ENCODE peak calls at places on chromosome 5, in seven cellular contexts. A is GM20000; R is lower leg skin; L is Calu3; V is left ventricle myocardium inferior; P is WTC11; B is CD4-positive, alpha-beta T cell. F is an unnamed sample.

GRCh38 chr5:41094871-41095270 is 23.7 kb upstream of the MROH2B start:
- DNase-seq in A (no peak), R (no peak), L (no peak), V (no peak), P (no peak), B (no peak), F (no peak)

GRCh38 chr5:123719004-123719403 is 207.0 kb downstream of the CSNK1G3 start:
- DNase-seq in A (no peak), R (no peak), L (no peak), V (no peak), P (peak; percentile 14), B (no peak), F (no peak)

GRCh38 chr5:162484095-162484494 is 416.5 kb downstream of the GABRG2 start:
- DNase-seq in A (no peak), R (no peak), L (no peak), V (no peak), P (no peak), B (no peak), F (no peak)

GRCh38 chr5:81601912-81602311 is 149.0 kb downstream of the SSBP2 start:
- DNase-seq in A (no peak), R (no peak), L (no peak), V (no peak), P (no peak), B (no peak), F (no peak)

GRCh38 chr5:75335952-75336624 is 932 bp upstream of the HMGCR start:
- DNase-seq in A (peak; percentile 56), R (no peak), L (peak; percentile 70), V (no peak), P (no peak), B (no peak), F (peak; percentile 39)

GRCh38 chr5:15885156-15885555 is 294.4 kb downstream of the MARCHF11 start:
- DNase-seq in A (no peak), R (no peak), L (no peak), V (no peak), P (no peak), B (no peak), F (no peak)

GRCh38 chr5:157476699-157477408 is 16.8 kb downstream of the NIPAL4 start:
- DNase-seq in A (peak; percentile 74), R (no peak), L (peak; percentile 63), V (no peak), P (peak; percentile 30), B (no peak), F (peak; percentile 32)

GRCh38 chr5:7629559-7629958 is 221.4 kb downstream of the CFAP90 start:
- DNase-seq in A (no peak), R (no peak), L (no peak), V (no peak), P (no peak), B (no peak), F (no peak)

GRCh38 chr5:53943938-53944337 is 366.4 kb downstream of the ARL15 start:
- DNase-seq in A (no peak), R (no peak), L (no peak), V (no peak), P (no peak), B (no peak), F (no peak)

GRCh38 chr5:98929123-98929981 is 545 bp upstream of the CHD1 start:
- DNase-seq in A (peak; percentile 87), R (peak; percentile 100), L (peak; percentile 88), V (peak; percentile 94), P (peak; percentile 86), B (peak; percentile 97), F (peak; percentile 92)

GRCh38 chr5:42636946-42637345 is 119.7 kb upstream of the CCDC152 start:
- DNase-seq in A (no peak), R (no peak), L (no peak), V (no peak), P (no peak), B (no peak), F (no peak)

GRCh38 chr5:159913048-159913447 is 3.2 kb upstream of the ADRA1B start:
- DNase-seq in A (no peak), R (no peak), L (no peak), V (no peak), P (no peak), B (no peak), F (no peak)

GRCh38 chr5:50553560-50553984 is 112.5 kb upstream of the EMB start:
- DNase-seq in A (no peak), R (no peak), L (peak; percentile 31), V (no peak), P (no peak), B (no peak), F (peak; percentile 34)

GRCh38 chr5:131389096-131389868 is 125.4 kb downstream of the CDC42SE2 start:
- DNase-seq in A (no peak), R (no peak), L (no peak), V (no peak), P (no peak), B (no peak), F (no peak)

GRCh38 chr5:133930061-133930823 is 38.2 kb downstream of the C5orf15 start:
- DNase-seq in A (peak; percentile 62), R (no peak), L (no peak), V (no peak), P (no peak), B (peak; percentile 49), F (no peak)

GRCh38 chr5:100903036-100903887 is at the start of gene ST8SIA4:
- DNase-seq in A (peak; percentile 75), R (peak; percentile 95), L (no peak), V (peak; percentile 87), P (peak; percentile 85), B (peak; percentile 91), F (peak; percentile 96)

GRCh38 chr5:68015381-68015780 is 200.2 kb upstream of the PIK3R1 start:
- DNase-seq in A (no peak), R (no peak), L (no peak), V (no peak), P (no peak), B (no peak), F (no peak)

GRCh38 chr5:88770290-88771257 is 112.4 kb downstream of the MEF2C start:
- DNase-seq in A (no peak), R (no peak), L (no peak), V (no peak), P (no peak), B (no peak), F (no peak)

GRCh38 chr5:146283344-146283761 is 55.3 kb upstream of the POU4F3 start:
- DNase-seq in A (no peak), R (no peak), L (no peak), V (no peak), P (no peak), B (no peak), F (no peak)

GRCh38 chr5:175694371-175695160 is 36.7 kb downstream of the HRH2 start:
- DNase-seq in A (no peak), R (no peak), L (no peak), V (no peak), P (no peak), B (no peak), F (no peak)

GRCh38 chr5:101897914-101898313 is 398.2 kb downstream of the SLCO4C1 start:
- DNase-seq in A (no peak), R (no peak), L (no peak), V (no peak), P (no peak), B (no peak), F (no peak)

GRCh38 chr5:1515921-1516571 is 7.7 kb downstream of the LPCAT1 start:
- DNase-seq in A (peak; percentile 7), R (peak; percentile 50), L (peak; percentile 34), V (peak; percentile 10), P (peak; percentile 17), B (no peak), F (peak; percentile 4)

GRCh38 chr5:64682608-64683007 is 7.7 kb upstream of the SHISAL2B start:
- DNase-seq in A (no peak), R (no peak), L (no peak), V (no peak), P (peak; percentile 44), B (no peak), F (no peak)
- TF ChIP-seq CTCF in A (no peak), R (no peak), L (no peak), V (no peak), P (no peak), B (no peak), F (no peak)

GRCh38 chr5:129096382-129096991 is 1.9 kb downstream of the ISOC1 start:
- DNase-seq in A (no peak), R (no peak), L (no peak), V (no peak), P (no peak), B (no peak), F (no peak)
- TF ChIP-seq CTCF in A (no peak), R (no peak), L (no peak), V (no peak), P (no peak), B (no peak), F (peak; percentile 6)

DNA sequence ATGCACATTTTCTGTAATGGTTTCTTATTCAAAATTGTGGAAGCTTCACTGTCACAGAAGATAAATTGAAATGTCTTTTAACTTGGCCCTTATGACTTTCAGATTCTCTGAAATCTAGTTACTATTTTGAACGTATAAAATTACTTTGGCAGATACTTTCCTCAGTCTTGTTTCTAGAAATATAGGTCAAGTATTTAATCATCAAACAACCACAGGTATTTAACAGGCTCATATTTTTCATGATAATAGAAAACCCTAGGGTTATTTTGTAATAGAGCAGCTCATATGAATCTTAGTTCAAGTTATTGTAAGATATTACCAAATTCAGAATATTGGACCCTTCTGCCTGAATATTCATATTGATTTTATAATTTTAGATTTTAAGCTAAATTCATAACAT is 236.0 kb upstream of the CDH18 start:
- DNase-seq in A (no peak), R (no peak), L (no peak), V (no peak), P (no peak), B (no peak), F (no peak)
- TF ChIP-seq CTCF in A (no peak), R (no peak), L (no peak), V (no peak), P (no peak), B (no peak), F (no peak)

GRCh38 chr5:154940772-154941620 is at the start of gene MRPL22:
- DNase-seq in A (peak; percentile 95), R (peak; percentile 98), L (peak; percentile 95), V (peak; percentile 92), P (peak; percentile 92), B (peak; percentile 93), F (peak; percentile 94)
- TF ChIP-seq CTCF in A (no peak), R (no peak), L (no peak), V (peak; percentile 35), P (no peak), B (no peak), F (no peak)

GRCh38 chr5:9361835-9362234 is 184.0 kb downstream of the SEMA5A start:
- DNase-seq in A (peak; percentile 75), R (no peak), L (no peak), V (peak; percentile 24), P (peak; percentile 77), B (peak; percentile 8), F (peak; percentile 43)
- TF ChIP-seq CTCF in A (peak; percentile 67), R (no peak), L (no peak), V (peak; percentile 71), P (peak; percentile 76), B (peak; percentile 45), F (peak; percentile 80)

GRCh38 chr5:83133797-83134196 is 56.5 kb downstream of the XRCC4 start:
- DNase-seq in A (no peak), R (no peak), L (no peak), V (no peak), P (peak; percentile 26), B (no peak), F (no peak)
- TF ChIP-seq CTCF in A (no peak), R (no peak), L (no peak), V (no peak), P (no peak), B (no peak), F (peak; percentile 14)

F was measured in DND-41.